ENCODE peak calls at places on chromosomes 5 and 9, in four cellular contexts. C, V, W and H are unnamed samples.
A peak's percentile ranks its signal among the peaks of the same experiment; 100 is the strongest.

GRCh38 chr9:107612136-107612535 is 122.6 kb upstream of the KLF4 start:
- DNase-seq in C (no peak), V (no peak), W (no peak), H (no peak)

GRCh38 chr9:87338075-87338989 is 159.3 kb upstream of the DAPK1 start:
- DNase-seq in C (no peak), V (no peak), W (no peak), H (no peak)

GRCh38 chr5:169064093-169064492 is 236.8 kb downstream of the SLIT3 start:
- DNase-seq in C (no peak), V (no peak), W (no peak), H (no peak)

GRCh38 chr5:36728697-36729543 is 122.5 kb downstream of the SLC1A3 start:
- DNase-seq in C (peak; percentile 72), V (peak; percentile 65), W (no peak), H (no peak)

GRCh38 chr9:131433302-131433854 is 39.5 kb downstream of the PRRC2B start:
- DNase-seq in C (no peak), V (no peak), W (no peak), H (no peak)

GRCh38 chr9:131732061-131732526 is 7.8 kb downstream of the RAPGEF1 start:
- DNase-seq in C (no peak), V (peak; percentile 59), W (no peak), H (no peak)

GRCh38 chr5:55276771-55277170 is 30.7 kb downstream of the DHX29 start:
- DNase-seq in C (no peak), V (no peak), W (no peak), H (no peak)

GRCh38 chr9:133970581-133970900 is 21.6 kb downstream of the VAV2 start:
- DNase-seq in C (no peak), V (no peak), W (no peak), H (no peak)

GRCh38 chr5:131230406-131230805 is 33.4 kb upstream of the CDC42SE2 start:
- DNase-seq in C (no peak), V (peak; percentile 14), W (no peak), H (no peak)

GRCh38 chr9:95764490-95764889 is 111.0 kb upstream of the ERCC6L2 start:
- DNase-seq in C (no peak), V (no peak), W (no peak), H (no peak)

GRCh38 chr9:101119206-101119819 is 90.8 kb downstream of the PLPPR1 start:
- DNase-seq in C (peak; percentile 47), V (peak; percentile 57), W (no peak), H (no peak)

GRCh38 chr9:97866300-97866699 is 13.3 kb downstream of the FOXE1 start:
- DNase-seq in C (no peak), V (no peak), W (no peak), H (no peak)

GRCh38 chr5:53362521-53362941 is 117.9 kb upstream of the FST start:
- DNase-seq in C (no peak), V (no peak), W (no peak), H (no peak)

GRCh38 chr5:45399041-45399440 is 297.1 kb downstream of the HCN1 start:
- DNase-seq in C (no peak), V (no peak), W (no peak), H (no peak)

GRCh38 chr9:114291064-114291474 is 31.8 kb upstream of the ORM1 start:
- DNase-seq in C (peak; percentile 81), V (peak; percentile 61), W (no peak), H (peak; percentile 97)

GRCh38 chr5:38141665-38142064 is 116.7 kb upstream of the EGFLAM start:
- DNase-seq in C (no peak), V (no peak), W (no peak), H (no peak)

GRCh38 chr9:114633452-114634089 is 22.5 kb downstream of the TMEM268 start:
- DNase-seq in C (no peak), V (no peak), W (no peak), H (no peak)

DNA sequence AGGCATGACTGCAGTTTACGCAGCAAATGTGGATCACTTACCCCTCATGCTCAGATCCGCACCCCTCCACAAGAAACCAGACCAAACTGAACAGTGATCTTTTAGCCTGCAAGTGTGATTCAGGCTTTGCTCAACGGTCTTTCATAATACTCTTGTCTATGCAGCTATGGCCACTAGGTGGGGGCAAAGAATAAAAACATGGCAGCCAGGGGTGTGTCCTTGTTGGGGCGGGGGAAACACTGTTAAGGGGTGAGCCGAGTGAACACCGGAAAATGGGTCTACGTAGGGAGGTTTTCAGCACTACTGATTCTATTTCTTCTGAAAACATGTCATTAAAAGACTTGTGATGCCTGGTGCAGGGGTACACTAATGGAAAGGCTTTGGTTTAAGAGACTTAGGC is 49.8 kb upstream of the GPR151 start:
- DNase-seq in C (peak; percentile 67), V (peak; percentile 65), W (no peak), H (no peak)
- H3K4me2 ChIP-seq in C (no peak overlapping the region), V (peak overlapping the region; percentile 25), W (no peak overlapping the region), H (no peak overlapping the region)

DNA sequence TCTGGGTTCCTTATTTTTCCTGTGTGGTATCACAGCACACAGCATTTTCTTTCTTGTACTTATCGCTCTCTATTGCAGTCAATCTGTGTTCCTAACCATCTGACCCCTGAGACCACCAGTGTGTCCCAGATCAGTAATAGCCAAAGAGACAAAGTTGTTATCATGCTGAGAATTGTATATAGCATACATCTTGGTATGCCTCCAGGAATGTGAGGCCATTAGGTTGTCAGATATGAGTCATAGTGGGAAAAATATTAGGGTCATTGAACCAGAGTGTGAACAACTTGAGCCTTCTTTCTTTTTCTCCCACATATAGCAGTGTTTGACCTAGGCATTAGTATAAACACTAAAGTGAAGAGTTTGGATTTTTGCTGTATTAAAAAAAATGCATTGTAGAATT is 106.3 kb downstream of the NDUFAF2 start:
- DNase-seq in C (no peak), V (peak; percentile 5), W (no peak), H (no peak)
- TF ChIP-seq SP1 in C (no peak), V (no peak), W (no peak), H (no peak)

GRCh38 chr9:78358329-78359051 is 61.6 kb downstream of the PSAT1 start:
- DNase-seq in C (no peak), V (no peak), W (no peak), H (no peak)

GRCh38 chr9:78365979-78366697 is 69.2 kb downstream of the PSAT1 start:
- DNase-seq in C (no peak), V (no peak), W (no peak), H (no peak)

GRCh38 chr9:78368236-78368635 is 71.3 kb downstream of the PSAT1 start:
- DNase-seq in C (no peak), V (no peak), W (no peak), H (no peak)

GRCh38 chr9:78366827-78367226 is 69.9 kb downstream of the PSAT1 start:
- DNase-seq in C (no peak), V (no peak), W (no peak), H (no peak)

GRCh38 chr9:78363221-78363620 is 66.3 kb downstream of the PSAT1 start:
- DNase-seq in C (no peak), V (no peak), W (no peak), H (no peak)
- TF ChIP-seq RFX5 in C (no peak), V (no peak), W (no peak), H (no peak)

GRCh38 chr9:83701286-83701685 is 6.5 kb downstream of the UBQLN1 start:
- DNase-seq in C (no peak), V (no peak), W (no peak), H (no peak)

GRCh38 chr9:83698976-83699585 is 8.7 kb downstream of the UBQLN1 start:
- DNase-seq in C (no peak), V (no peak), W (no peak), H (no peak)

GRCh38 chr9:83701769-83702168 is 6.0 kb downstream of the UBQLN1 start:
- DNase-seq in C (no peak), V (no peak), W (no peak), H (no peak)

DNA sequence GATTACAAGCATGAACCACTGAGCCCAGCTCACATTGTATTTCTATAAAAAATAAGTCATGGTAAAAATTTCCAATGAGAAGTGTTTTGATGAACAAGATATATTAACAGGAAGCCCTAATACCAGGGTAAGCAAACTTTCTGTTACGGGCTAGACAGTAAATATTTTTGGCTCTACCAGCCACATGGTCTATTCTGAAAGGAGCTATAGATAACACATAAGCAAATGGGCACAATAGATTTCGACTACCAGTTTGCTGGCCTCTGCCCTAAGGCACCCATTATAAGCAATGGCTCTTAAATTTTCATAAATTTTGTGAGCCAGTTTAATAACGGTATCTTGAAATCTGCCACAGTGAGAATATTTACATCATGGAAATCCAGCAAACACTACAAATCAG is 8.1 kb downstream of the UBQLN1 start:
- DNase-seq in C (no peak), V (no peak), W (no peak), H (no peak)
- H3K4me2 ChIP-seq in C (no peak overlapping the region), V (no peak overlapping the region), W (peak overlapping the region; percentile 91), H (no peak overlapping the region)

GRCh38 chr9:4891674-4892073 is 93.4 kb upstream of the JAK2 start:
- DNase-seq in C (no peak), V (no peak), W (no peak), H (no peak)
- TF ChIP-seq SP1 in C (no peak), V (no peak), W (no peak), H (no peak)

GRCh38 chr5:83718195-83718825 is 2.3 kb downstream of the HAPLN1 start:
- DNase-seq in C (peak; percentile 42), V (peak; percentile 70), W (no peak), H (no peak)
- TF ChIP-seq RFX5 in C (no peak), V (no peak), W (no peak), H (no peak)

GRCh38 chr5:151694035-151694485 is 7.3 kb upstream of the SPARC start:
- DNase-seq in C (no peak), V (peak; percentile 97), W (no peak), H (no peak)

GRCh38 chr5:151695464-151695863 is 8.7 kb upstream of the SPARC start:
- DNase-seq in C (no peak), V (no peak), W (no peak), H (no peak)

GRCh38 chr5:151699071-151699901 is 12.6 kb upstream of the SPARC start:
- DNase-seq in C (no peak), V (peak; percentile 52), W (no peak), H (no peak)

GRCh38 chr5:151697452-151697851 is 10.7 kb upstream of the SPARC start:
- DNase-seq in C (no peak), V (no peak), W (no peak), H (no peak)

DNA sequence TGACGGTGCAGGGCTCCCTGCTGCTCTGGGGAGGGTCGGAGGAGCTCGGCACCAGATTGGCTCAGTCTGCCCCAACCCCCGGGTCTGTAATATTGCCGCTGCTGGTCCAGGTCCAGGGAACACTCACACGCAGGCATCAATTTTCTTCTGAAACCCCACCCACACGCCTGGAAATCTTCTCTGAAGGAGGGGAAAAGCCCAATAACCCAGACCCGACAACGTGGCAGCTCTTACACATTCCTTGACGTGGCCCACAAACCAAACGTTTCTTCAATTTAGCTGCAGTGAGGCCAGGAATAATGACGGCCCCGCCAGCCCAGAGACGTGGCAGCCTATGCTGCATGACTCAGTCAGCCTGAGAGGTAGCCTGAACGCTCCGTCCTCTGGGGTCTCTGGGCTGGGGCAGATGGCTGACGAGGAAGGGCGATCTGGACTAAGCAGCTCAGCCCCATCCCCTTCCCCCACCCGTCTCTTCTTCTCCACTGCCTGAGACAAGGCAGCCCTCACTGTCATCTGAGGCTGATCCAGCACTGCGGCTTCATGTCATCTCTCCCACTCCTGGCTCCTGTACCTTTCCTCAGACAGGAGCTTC is 9.9 kb upstream of the SPARC start:
- DNase-seq in C (no peak), V (no peak), W (no peak), H (peak; percentile 60)
- H3K4me2 ChIP-seq in C (no peak overlapping the region), V (peak overlapping the region; percentile 53), W (no peak overlapping the region), H (peak overlapping the region; percentile 46)